ENCODE peak calls at places on chromosomes 2 and 18, in nine cellular contexts. One of them, this sample, is unnamed.

GRCh38 chr2:121346886-121347285 is 61.9 kb upstream of the TFCP2L1 start:
- DNase-seq in NCI-H1694 treated with DMSO at 0.1 percent for 48 hours: no peak
- DNase-seq in tibial nerve: no peak
- DNase-seq in SJCRH30: no peak
- DNase-seq in amniotic stem cell: no peak
- DNase-seq in transverse colon: no peak
- DNase-seq in tibial artery: no peak
- DNase-seq in D341Med: no peak
- DNase-seq in GM23338: peak
- DNase-seq in this sample: no peak

GRCh38 chr2:239000500-239001073 is 152.7 kb downstream of the TWIST2 start:
- DNase-seq in transverse colon: no peak
- DNase-seq in GM23338: no peak
- DNase-seq in tibial nerve: no peak
- DNase-seq in NCI-H1694 treated with DMSO at 0.1 percent for 48 hours: no peak
- DNase-seq in D341Med: peak
- DNase-seq in SJCRH30: no peak
- DNase-seq in amniotic stem cell: no peak
- DNase-seq in tibial artery: no peak
- DNase-seq in this sample: no peak

GRCh38 chr2:1676091-1676912 is 68.0 kb downstream of the PXDN start:
- DNase-seq in tibial artery: no peak
- DNase-seq in transverse colon: no peak
- DNase-seq in amniotic stem cell: no peak
- DNase-seq in GM23338: no peak
- DNase-seq in SJCRH30: no peak
- DNase-seq in NCI-H1694 treated with DMSO at 0.1 percent for 48 hours: no peak
- DNase-seq in tibial nerve: no peak
- DNase-seq in D341Med: no peak
- DNase-seq in this sample: no peak

GRCh38 chr2:223855426-223855825 is 18.0 kb upstream of the AP1S3 start:
- DNase-seq in amniotic stem cell: no peak
- DNase-seq in tibial nerve: no peak
- DNase-seq in tibial artery: no peak
- DNase-seq in D341Med: no peak
- DNase-seq in NCI-H1694 treated with DMSO at 0.1 percent for 48 hours: no peak
- DNase-seq in SJCRH30: no peak
- DNase-seq in GM23338: no peak
- DNase-seq in transverse colon: no peak
- DNase-seq in this sample: no peak

GRCh38 chr2:217160103-217160502 is 300.2 kb upstream of the TNP1 start:
- DNase-seq in transverse colon: no peak
- DNase-seq in SJCRH30: no peak
- DNase-seq in D341Med: no peak
- DNase-seq in amniotic stem cell: no peak
- DNase-seq in GM23338: no peak
- DNase-seq in tibial artery: no peak
- DNase-seq in NCI-H1694 treated with DMSO at 0.1 percent for 48 hours: no peak
- DNase-seq in tibial nerve: no peak
- DNase-seq in this sample: no peak

GRCh38 chr18:9565407-9565806 is 49.0 kb downstream of the PPP4R1 start:
- DNase-seq in amniotic stem cell: no peak
- DNase-seq in D341Med: no peak
- DNase-seq in tibial nerve: no peak
- DNase-seq in NCI-H1694 treated with DMSO at 0.1 percent for 48 hours: no peak
- DNase-seq in GM23338: no peak
- DNase-seq in SJCRH30: no peak
- DNase-seq in transverse colon: no peak
- DNase-seq in tibial artery: no peak
- DNase-seq in this sample: no peak

GRCh38 chr2:43758738-43759137 is 15.1 kb upstream of the DYNC2LI1 start:
- DNase-seq in D341Med: no peak
- DNase-seq in SJCRH30: no peak
- DNase-seq in amniotic stem cell: no peak
- DNase-seq in tibial nerve: peak
- DNase-seq in tibial artery: peak
- DNase-seq in NCI-H1694 treated with DMSO at 0.1 percent for 48 hours: no peak
- DNase-seq in GM23338: no peak
- DNase-seq in transverse colon: no peak
- DNase-seq in this sample: no peak

GRCh38 chr2:168997794-168998193 is 33.3 kb downstream of the ABCB11 start:
- DNase-seq in GM23338: no peak
- DNase-seq in transverse colon: no peak
- DNase-seq in tibial nerve: no peak
- DNase-seq in D341Med: no peak
- DNase-seq in amniotic stem cell: no peak
- DNase-seq in SJCRH30: no peak
- DNase-seq in NCI-H1694 treated with DMSO at 0.1 percent for 48 hours: no peak
- DNase-seq in tibial artery: no peak
- DNase-seq in this sample: no peak

GRCh38 chr2:138930571-138930970 is 150.4 kb upstream of the NXPH2 start:
- DNase-seq in D341Med: no peak
- DNase-seq in tibial artery: no peak
- DNase-seq in SJCRH30: no peak
- DNase-seq in transverse colon: no peak
- DNase-seq in NCI-H1694 treated with DMSO at 0.1 percent for 48 hours: no peak
- DNase-seq in tibial nerve: no peak
- DNase-seq in amniotic stem cell: no peak
- DNase-seq in GM23338: no peak
- DNase-seq in this sample: no peak

GRCh38 chr18:10279905-10280658 is 174.4 kb upstream of the APCDD1 start:
- DNase-seq in tibial artery: no peak
- DNase-seq in transverse colon: no peak
- DNase-seq in SJCRH30: no peak
- DNase-seq in NCI-H1694 treated with DMSO at 0.1 percent for 48 hours: no peak
- DNase-seq in D341Med: no peak
- DNase-seq in tibial nerve: no peak
- DNase-seq in amniotic stem cell: no peak
- DNase-seq in GM23338: no peak
- DNase-seq in this sample: no peak

GRCh38 chr2:230849633-230850357 is 14.9 kb upstream of the ITM2C start:
- DNase-seq in tibial nerve: peak
- DNase-seq in tibial artery: no peak
- DNase-seq in transverse colon: peak
- DNase-seq in amniotic stem cell: no peak
- DNase-seq in D341Med: no peak
- DNase-seq in NCI-H1694 treated with DMSO at 0.1 percent for 48 hours: no peak
- DNase-seq in SJCRH30: no peak
- DNase-seq in GM23338: peak
- DNase-seq in this sample: peak

GRCh38 chr18:49843131-49843530 is 29.8 kb upstream of the ACAA2 start:
- DNase-seq in GM23338: no peak
- DNase-seq in transverse colon: no peak
- DNase-seq in D341Med: no peak
- DNase-seq in tibial artery: no peak
- DNase-seq in NCI-H1694 treated with DMSO at 0.1 percent for 48 hours: no peak
- DNase-seq in amniotic stem cell: no peak
- DNase-seq in SJCRH30: no peak
- DNase-seq in tibial nerve: peak
- DNase-seq in this sample: no peak

This sample was measured in colonic mucosa.